ENCODE peak calls at places on chromosomes 13 and 19, in six cellular contexts. Y is C1 segment of cervical spinal cord, K is germinal center, C is heart right ventricle, A is hypothalamus, V is cardiac fibroblast. H is an unnamed sample.

GRCh38 chr13:98930014-98930625 is 47.7 kb downstream of the DOCK9 start:
- DNase-seq in K (no peak), V (no peak), C (no peak), A (no peak), Y (no peak), H (no peak)

GRCh38 chr13:69477451-69477850 is 630.2 kb upstream of the ATXN8OS start:
- DNase-seq in V (no peak), A (no peak), C (no peak), Y (no peak), K (no peak), H (no peak)

GRCh38 chr13:107866666-107867623 is 348.4 kb downstream of the LIG4 start:
- DNase-seq in C (peak), K (no peak), A (peak), Y (no peak), V (peak), H (peak)

GRCh38 chr13:48334534-48335127 is 31.1 kb downstream of the RB1 start:
- DNase-seq in A (no peak), Y (no peak), C (no peak), V (peak), K (no peak), H (peak)

GRCh38 chr19:31742249-31742648 is 393.0 kb upstream of the TSHZ3 start:
- DNase-seq in K (no peak), V (no peak), C (no peak), A (no peak), Y (no peak), H (no peak)

GRCh38 chr19:10189631-10190425 is 4.9 kb downstream of the DNMT1 start:
- DNase-seq in A (no peak), C (no peak), V (no peak), K (no peak), Y (no peak), H (no peak)

GRCh38 chr19:40521276-40521675 is 54.5 kb downstream of the SPTBN4 start:
- DNase-seq in A (no peak), C (no peak), V (peak), K (no peak), Y (no peak), H (no peak)

GRCh38 chr19:16433986-16434385 is 37.8 kb downstream of the EPS15L1 start:
- DNase-seq in C (no peak), V (peak), A (no peak), K (no peak), Y (no peak), H (no peak)

GRCh38 chr19:2150794-2151338 is 500 bp downstream of the AP3D1 start:
- DNase-seq in A (peak), K (no peak), C (peak), V (no peak), Y (no peak), H (no peak)

GRCh38 chr19:1064661-1065605 is 2.0 kb upstream of the ARHGAP45 start:
- DNase-seq in Y (no peak), K (peak), C (peak), V (peak), A (no peak), H (no peak)

GRCh38 chr13:24181991-24182702 is 21.6 kb downstream of the SPATA13 start:
- DNase-seq in A (no peak), V (no peak), K (no peak), Y (no peak), C (no peak), H (no peak)

GRCh38 chr13:40206241-40207109 is 460.0 kb downstream of the FOXO1 start:
- DNase-seq in V (peak), Y (no peak), C (no peak), A (no peak), K (peak), H (no peak)

GRCh38 chr13:33446821-33447481 is 161.4 kb upstream of the STARD13 start:
- DNase-seq in Y (no peak), A (no peak), K (no peak), V (no peak), C (no peak), H (no peak)

GRCh38 chr19:56692496-56692895 is 20.9 kb upstream of the ZNF835 start:
- DNase-seq in C (no peak), K (no peak), A (peak), V (no peak), Y (peak), H (no peak)

GRCh38 chr19:37303591-37304171 is 67.2 kb upstream of the ZNF527 start:
- DNase-seq in C (no peak), K (no peak), A (no peak), Y (no peak), V (no peak), H (no peak)

GRCh38 chr13:90308249-90308648 is 1039.2 kb upstream of the MIR17HG start:
- DNase-seq in A (no peak), C (no peak), V (no peak), K (no peak), Y (no peak), H (no peak)

GRCh38 chr13:74111901-74112824 is 22.0 kb downstream of the KLF12 start:
- DNase-seq in A (no peak), V (no peak), K (no peak), Y (no peak), C (no peak), H (no peak)

GRCh38 chr13:110138009-110138699 is 168.8 kb downstream of the COL4A1 start:
- DNase-seq in A (peak), K (peak), Y (no peak), C (peak), V (peak), H (peak)

GRCh38 chr19:15836345-15836594 is 20.8 kb upstream of the OR10H1 start:
- DNase-seq in A (no peak), V (peak), C (no peak), Y (no peak), K (no peak), H (no peak)

GRCh38 chr19:35757231-35757748 is 461 bp upstream of the HSPB6 start:
- DNase-seq in Y (no peak), C (peak), K (no peak), A (peak), V (peak), H (peak)

GRCh38 chr13:100721885-100722512 is 47.4 kb upstream of the TMTC4 start:
- DNase-seq in V (peak), C (no peak), Y (peak), A (no peak), K (peak), H (peak)

GRCh38 chr19:2963122-2963521 is 14.2 kb upstream of the TLE6 start:
- DNase-seq in V (no peak), K (no peak), C (no peak), Y (no peak), A (no peak), H (no peak)

GRCh38 chr13:41295973-41296372 is 15.1 kb upstream of the NAA16 start:
- DNase-seq in C (no peak), K (no peak), A (no peak), Y (no peak), V (no peak), H (no peak)

GRCh38 chr13:25901460-25902376 is 150.1 kb downstream of the SHISA2 start:
- DNase-seq in V (peak), C (no peak), A (no peak), Y (no peak), K (no peak), H (no peak)

GRCh38 chr13:26679411-26679810 is 81.2 kb downstream of the GPR12 start:
- DNase-seq in K (no peak), Y (no peak), A (no peak), V (peak), C (no peak), H (peak)

GRCh38 chr13:111485491-111486250 is 165.2 kb downstream of the TEX29 start:
- DNase-seq in V (no peak), K (no peak), Y (no peak), A (no peak), C (no peak), H (no peak)

GRCh38 chr13:40370662-40371061 is 295.8 kb downstream of the FOXO1 start:
- DNase-seq in K (no peak), Y (no peak), V (no peak), A (no peak), C (no peak), H (no peak)

GRCh38 chr13:77028202-77028601 is 1.2 kb upstream of the FBXL3 start:
- DNase-seq in K (no peak), V (peak), A (no peak), Y (no peak), C (no peak), H (no peak)

GRCh38 chr13:104757712-104758111 is 1691.5 kb upstream of the SLC10A2 start:
- DNase-seq in V (no peak), A (no peak), K (no peak), C (no peak), Y (no peak), H (no peak)

GRCh38 chr19:41238244-41238643 is 19.2 kb downstream of the AXL start:
- DNase-seq in A (no peak), Y (no peak), C (no peak), V (no peak), K (no peak), H (no peak)

GRCh38 chr19:21135433-21135832 is 6.4 kb upstream of the ZNF431 start:
- DNase-seq in A (no peak), C (no peak), Y (no peak), K (no peak), V (no peak), H (no peak)

GRCh38 chr19:13262450-13262849 is 112.2 kb downstream of the IER2 start:
- DNase-seq in A (no peak), C (no peak), K (peak), V (peak), Y (no peak), H (no peak)